ENCODE peak calls at places on chromosome 20, in nine cellular contexts. L, P, R, T, K, E, U, X and N are unnamed samples.

GRCh38 chr20:35497320-35497719 is 32.1 kb downstream of the C20orf173 start:
- DNase-seq in L (no peak), P (no peak), R (no peak), T (no peak), K (no peak), E (no peak), U (no peak), X (no peak), N (no peak)

GRCh38 chr20:61953789-61954125 is 111.9 kb downstream of the TAF4 start:
- DNase-seq in L (no peak), P (no peak), R (no peak), T (no peak), K (no peak), E (no peak), U (no peak), X (no peak), N (no peak)

GRCh38 chr20:46135856-46136633 is 17.9 kb downstream of the CD40 start:
- DNase-seq in L (no peak), P (no peak), R (no peak), T (no peak), K (no peak), E (no peak), U (no peak), X (no peak), N (no peak)

GRCh38 chr20:725491-725890 is 42.8 kb downstream of the SLC52A3 start:
- DNase-seq in L (no peak), P (no peak), R (no peak), T (no peak), K (no peak), E (no peak), U (no peak), X (no peak), N (no peak)

GRCh38 chr20:63329331-63330083 is 31.6 kb downstream of the CHRNA4 start:
- DNase-seq in L (no peak), P (no peak), R (no peak), T (no peak), K (no peak), E (no peak), U (no peak), X (no peak), N (no peak)

GRCh38 chr20:38223743-38224100 is 36.8 kb downstream of the KIAA1755 start:
- DNase-seq in L (no peak), P (no peak), R (no peak), T (no peak), K (no peak), E (no peak), U (no peak), X (no peak), N (no peak)

GRCh38 chr20:39853664-39854063 is 835.4 kb downstream of the MAFB start:
- DNase-seq in L (peak; percentile 80), P (no peak), R (no peak), T (peak; percentile 27), K (no peak), E (peak; percentile 89), U (peak; percentile 89), X (no peak), N (no peak)

GRCh38 chr20:3595541-3595940 is 67.7 kb downstream of the GFRA4 start:
- DNase-seq in L (no peak), P (peak; percentile 80), R (no peak), T (no peak), K (no peak), E (no peak), U (no peak), X (no peak), N (no peak)

GRCh38 chr20:23318347-23318746 is 32.2 kb upstream of the NXT1 start:
- DNase-seq in L (no peak), P (no peak), R (no peak), T (no peak), K (no peak), E (no peak), U (no peak), X (no peak), N (no peak)

GRCh38 chr20:45354423-45355208 is 6.4 kb upstream of the SDC4 start:
- DNase-seq in L (no peak), P (no peak), R (no peak), T (peak; percentile 65), K (no peak), E (no peak), U (no peak), X (no peak), N (no peak)

GRCh38 chr20:51938557-51939324 is 136.4 kb upstream of the SALL4 start:
- DNase-seq in L (no peak), P (no peak), R (no peak), T (peak; percentile 64), K (no peak), E (no peak), U (peak; percentile 12), X (no peak), N (no peak)

GRCh38 chr20:38133680-38134426 is 31.2 kb downstream of the TGM2 start:
- DNase-seq in L (no peak), P (no peak), R (no peak), T (no peak), K (no peak), E (no peak), U (no peak), X (no peak), N (no peak)

GRCh38 chr20:23653400-23653938 is 15.7 kb upstream of the CST3 start:
- DNase-seq in L (no peak), P (no peak), R (no peak), T (no peak), K (no peak), E (no peak), U (no peak), X (no peak), N (no peak)

GRCh38 chr20:34536798-34537394 is 20.7 kb downstream of the DYNLRB1 start:
- DNase-seq in L (peak; percentile 81), P (no peak), R (no peak), T (peak; percentile 28), K (no peak), E (peak; percentile 67), U (peak; percentile 51), X (peak; percentile 54), N (peak; percentile 58)

GRCh38 chr20:51356871-51357270 is 185.6 kb downstream of the NFATC2 start:
- DNase-seq in L (no peak), P (no peak), R (no peak), T (no peak), K (no peak), E (no peak), U (no peak), X (no peak), N (no peak)

GRCh38 chr20:19631410-19631809 is 126.6 kb upstream of the RIN2 start:
- DNase-seq in L (no peak), P (no peak), R (no peak), T (no peak), K (no peak), E (no peak), U (no peak), X (no peak), N (peak; percentile 40)

GRCh38 chr20:7722564-7722963 is 217.7 kb downstream of the HAO1 start:
- DNase-seq in L (no peak), P (no peak), R (no peak), T (no peak), K (no peak), E (no peak), U (peak; percentile 56), X (no peak), N (no peak)

GRCh38 chr20:12570371-12570770 is 438.4 kb upstream of the SPTLC3 start:
- DNase-seq in L (peak; percentile 73), P (peak; percentile 11), R (peak; percentile 93), T (peak; percentile 1), K (no peak), E (peak; percentile 53), U (no peak), X (no peak), N (no peak)

GRCh38 chr20:56411759-56412472 is at the start of gene CASS4:
- DNase-seq in L (no peak), P (no peak), R (no peak), T (peak; percentile 87), K (no peak), E (no peak), U (peak; percentile 83), X (no peak), N (no peak)

GRCh38 chr20:20465259-20465658 is 97.4 kb downstream of the INSM1 start:
- DNase-seq in L (peak; percentile 32), P (no peak), R (peak; percentile 28), T (no peak), K (no peak), E (no peak), U (peak; percentile 28), X (peak; percentile 41), N (no peak)

GRCh38 chr20:3430376-3431069 is 23.1 kb upstream of the DNAAF9 start:
- DNase-seq in L (no peak), P (no peak), R (no peak), T (no peak), K (no peak), E (no peak), U (no peak), X (no peak), N (no peak)

GRCh38 chr20:6632187-6632586 is 135.3 kb upstream of the BMP2 start:
- DNase-seq in L (no peak), P (no peak), R (no peak), T (peak; percentile 4), K (no peak), E (no peak), U (peak; percentile 15), X (peak; percentile 12), N (no peak)

GRCh38 chr20:18585134-18585533 is 2.7 kb upstream of the DTD1 start:
- DNase-seq in L (peak; percentile 58), P (no peak), R (no peak), T (peak; percentile 29), K (no peak), E (no peak), U (peak; percentile 21), X (no peak), N (no peak)